ENCODE peak calls at places on chromosomes 4 and X, in five cellular contexts. F is neuronal stem cell, A is H9, M is mesenchymal stem cell, L is H1. I is an unnamed sample.

GRCh38 chrX:10197597-10198210 is 40.9 kb downstream of the CLCN4 start:
- DNase-seq in A (no peak), F (no peak), M (peak; percentile 61), L (no peak), I (peak; percentile 71)

GRCh38 chrX:100647095-100647494 is 3.1 kb downstream of the SRPX2 start:
- DNase-seq in A (no peak), L (no peak), M (peak; percentile 84), F (no peak), I (peak; percentile 5)

GRCh38 chrX:69060631-69061408 is 104.4 kb downstream of the PJA1 start:
- DNase-seq in F (no peak), A (peak; percentile 51), M (peak; percentile 31), L (peak; percentile 45), I (peak; percentile 48)

GRCh38 chrX:38890326-38890725 is 89.1 kb downstream of the MID1IP1 start:
- DNase-seq in A (no peak), M (no peak), F (no peak), L (no peak), I (no peak)

GRCh38 chr4:186587416-186588018 is 32.1 kb upstream of the MTNR1A start:
- DNase-seq in A (peak; percentile 42), L (peak; percentile 80), M (peak; percentile 60), F (peak; percentile 57), I (peak; percentile 44)

GRCh38 chrX:105098812-105099211 is 121.7 kb downstream of the TEX13A start:
- DNase-seq in F (no peak), L (no peak), M (no peak), A (no peak), I (no peak)

GRCh38 chr4:10733486-10733885 is 48.9 kb upstream of the CLNK start:
- DNase-seq in A (no peak), L (no peak), F (no peak), M (no peak), I (no peak)

GRCh38 chr4:55517526-55518229 is 29.0 kb downstream of the CLOCK start:
- DNase-seq in L (no peak), F (no peak), A (no peak), M (no peak), I (no peak)

GRCh38 chrX:141220342-141221008 is 21.8 kb downstream of the SPANXC start:
- DNase-seq in A (no peak), M (peak; percentile 72), L (no peak), F (no peak), I (peak; percentile 15)

GRCh38 chr4:15714616-15715015 is 11.8 kb downstream of the BST1 start:
- DNase-seq in L (no peak), M (peak; percentile 90), F (no peak), A (no peak), I (no peak)

GRCh38 chrX:24306430-24306829 is 7.4 kb downstream of the SUPT20HL2 start:
- DNase-seq in M (no peak), L (no peak), F (no peak), A (peak; percentile 56), I (no peak)

GRCh38 chr4:87103691-87104187 is 116.7 kb downstream of the KLHL8 start:
- DNase-seq in A (no peak), M (peak; percentile 73), L (no peak), F (no peak), I (peak; percentile 79)

GRCh38 chr4:42673084-42673429 is 16.2 kb upstream of the ATP8A1 start:
- DNase-seq in M (peak; percentile 24), F (no peak), L (no peak), A (no peak), I (peak; percentile 75)

GRCh38 chr4:170193496-170193895 is 103.7 kb upstream of the AADAT start:
- DNase-seq in L (no peak), F (no peak), A (no peak), M (no peak), I (peak; percentile 65)

DNA sequence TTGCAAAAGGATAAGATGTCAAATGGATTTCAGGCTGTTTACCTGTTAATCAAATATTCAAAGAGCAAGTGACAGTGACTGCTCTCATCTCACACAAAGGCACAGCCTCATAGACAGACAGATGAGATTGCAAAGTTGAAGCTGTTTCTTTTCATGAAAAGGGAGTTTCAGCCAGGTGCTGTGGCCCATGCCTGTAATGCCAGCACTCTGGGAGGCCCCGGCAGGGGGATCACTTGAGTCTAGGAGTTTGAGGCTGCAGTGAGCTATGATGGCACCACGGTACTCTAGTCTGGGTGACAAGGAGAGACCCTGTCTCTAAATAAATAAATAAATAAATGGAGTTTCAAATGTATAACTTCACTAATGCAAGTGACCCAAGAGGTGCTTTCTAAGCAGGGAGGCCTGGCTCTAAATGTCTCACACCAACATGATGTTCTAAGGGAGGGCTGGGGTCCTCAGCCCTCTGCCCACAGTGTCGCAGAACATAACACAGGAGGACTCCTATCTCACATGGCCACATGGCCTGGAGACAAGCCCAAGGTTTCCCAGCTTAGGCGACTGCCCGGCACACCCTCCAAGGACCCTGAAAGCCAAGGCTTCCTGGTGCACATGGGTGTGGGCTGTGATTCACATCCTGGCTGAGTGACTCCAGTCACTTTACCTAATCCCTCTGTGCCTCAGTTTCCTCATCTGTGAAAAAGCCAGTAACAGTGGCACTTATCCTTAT is 26.8 kb downstream of the PPP2R2C start:
- DNase-seq in F (no peak), A (no peak), L (no peak), M (no peak), I (no peak)
- H2BK12ac ChIP-seq in F (no peak overlapping the region), A (no peak overlapping the region), L (no peak overlapping the region), M (no peak overlapping the region), I (no peak overlapping the region)

GRCh38 chrX:27350476-27350875 is 112.7 kb downstream of the PPP4R3C start:
- DNase-seq in M (no peak), L (no peak), A (no peak), F (no peak), I (no peak)

GRCh38 chrX:27354021-27354420 is 109.1 kb downstream of the PPP4R3C start:
- DNase-seq in A (no peak), M (no peak), L (no peak), F (no peak), I (no peak)
- H2BK12ac ChIP-seq in A (no peak overlapping the region), M (no peak overlapping the region), L (no peak overlapping the region), F (no peak overlapping the region), I (no peak overlapping the region)

GRCh38 chr4:75922588-75922987 is 18.2 kb downstream of the NAAA start:
- DNase-seq in A (no peak), F (no peak), L (no peak), M (no peak), I (no peak)
- H2BK12ac ChIP-seq in A (no peak overlapping the region), F (no peak overlapping the region), L (no peak overlapping the region), M (no peak overlapping the region), I (no peak overlapping the region)

GRCh38 chrX:121102101-121102500 is 54.7 kb downstream of the GLUD2 start:
- DNase-seq in M (no peak), F (no peak), A (no peak), L (no peak), I (no peak)
- H2BK12ac ChIP-seq in M (no peak overlapping the region), F (no peak overlapping the region), A (no peak overlapping the region), L (no peak overlapping the region), I (no peak overlapping the region)

GRCh38 chrX:7889680-7890079 is 37.5 kb downstream of the PNPLA4 start:
- DNase-seq in L (no peak), A (no peak), M (peak; percentile 12), F (no peak), I (peak; percentile 57)
- H2BK12ac ChIP-seq in L (no peak overlapping the region), A (no peak overlapping the region), M (no peak overlapping the region), F (no peak overlapping the region), I (no peak overlapping the region)

GRCh38 chr4:143289370-143289769 is 47.3 kb upstream of the GAB1 start:
- DNase-seq in L (no peak), F (no peak), A (no peak), M (no peak), I (no peak)
- H2BK12ac ChIP-seq in L (no peak overlapping the region), F (no peak overlapping the region), A (no peak overlapping the region), M (no peak overlapping the region), I (no peak overlapping the region)

GRCh38 chr4:52371861-52372260 is 287.2 kb downstream of the USP46 start:
- DNase-seq in M (peak; percentile 7), L (no peak), F (no peak), A (no peak), I (no peak)
- H2BK12ac ChIP-seq in M (no peak overlapping the region), L (no peak overlapping the region), F (no peak overlapping the region), A (no peak overlapping the region), I (no peak overlapping the region)